ENCODE peak calls at places on chromosomes 13 and 19, in seven cellular contexts. One of them, this sample, is unnamed.

GRCh38 chr19:3976495-3977241 is 5.8 kb upstream of the DAPK3 start:
- DNase-seq in transverse colon: no peak
- DNase-seq in GM23338: peak
- DNase-seq in suprapubic skin: peak
- DNase-seq in spleen: no peak
- DNase-seq in K562: no peak
- DNase-seq in HepG2: no peak
- DNase-seq in this sample: no peak

GRCh38 chr19:10419200-10419645 is 1.1 kb upstream of the PDE4A start:
- DNase-seq in transverse colon: no peak
- DNase-seq in GM23338: no peak
- DNase-seq in suprapubic skin: no peak
- DNase-seq in spleen: no peak
- DNase-seq in K562: peak
- DNase-seq in HepG2: no peak
- DNase-seq in this sample: no peak

GRCh38 chr13:30429721-30430694 is 7.7 kb downstream of the UBE2L5 start:
- DNase-seq in transverse colon: no peak
- DNase-seq in GM23338: no peak
- DNase-seq in suprapubic skin: no peak
- DNase-seq in spleen: no peak
- DNase-seq in K562: no peak
- DNase-seq in HepG2: no peak
- DNase-seq in this sample: no peak

GRCh38 chr13:99749627-99750026 is 221.9 kb downstream of the ZIC5 start:
- DNase-seq in transverse colon: no peak
- DNase-seq in GM23338: peak
- DNase-seq in suprapubic skin: no peak
- DNase-seq in spleen: no peak
- DNase-seq in K562: no peak
- DNase-seq in HepG2: no peak
- DNase-seq in this sample: no peak

GRCh38 chr19:51034704-51035103 is at the start of gene KLK12:
- DNase-seq in transverse colon: no peak
- DNase-seq in GM23338: no peak
- DNase-seq in suprapubic skin: no peak
- DNase-seq in spleen: no peak
- DNase-seq in K562: no peak
- DNase-seq in HepG2: no peak
- DNase-seq in this sample: no peak

GRCh38 chr19:50795665-50796073 is 5.5 kb downstream of the ACP4 start:
- DNase-seq in transverse colon: no peak
- DNase-seq in GM23338: no peak
- DNase-seq in suprapubic skin: no peak
- DNase-seq in spleen: no peak
- DNase-seq in K562: no peak
- DNase-seq in HepG2: no peak
- DNase-seq in this sample: no peak

GRCh38 chr13:109779074-109779473 is 7.3 kb downstream of the IRS2 start:
- DNase-seq in transverse colon: no peak
- DNase-seq in GM23338: no peak
- DNase-seq in suprapubic skin: no peak
- DNase-seq in spleen: no peak
- DNase-seq in K562: no peak
- DNase-seq in HepG2: no peak
- DNase-seq in this sample: no peak

GRCh38 chr13:39510296-39510695 is 92.7 kb downstream of the LHFPL6 start:
- DNase-seq in transverse colon: no peak
- DNase-seq in GM23338: no peak
- DNase-seq in suprapubic skin: no peak
- DNase-seq in spleen: no peak
- DNase-seq in K562: no peak
- DNase-seq in HepG2: no peak
- DNase-seq in this sample: no peak

GRCh38 chr13:113945857-113946408 is 27.9 kb downstream of the C13orf46 start:
- DNase-seq in transverse colon: no peak
- DNase-seq in GM23338: no peak
- DNase-seq in suprapubic skin: peak
- DNase-seq in spleen: peak
- DNase-seq in K562: no peak
- DNase-seq in HepG2: no peak
- DNase-seq in this sample: no peak

GRCh38 chr13:23681253-23681652 is 111.0 kb downstream of the TNFRSF19 start:
- DNase-seq in transverse colon: no peak
- DNase-seq in GM23338: no peak
- DNase-seq in suprapubic skin: no peak
- DNase-seq in spleen: no peak
- DNase-seq in K562: no peak
- DNase-seq in HepG2: no peak
- DNase-seq in this sample: no peak

GRCh38 chr13:23686948-23687347 is 116.7 kb downstream of the TNFRSF19 start:
- DNase-seq in transverse colon: no peak
- DNase-seq in GM23338: no peak
- DNase-seq in suprapubic skin: no peak
- DNase-seq in spleen: no peak
- DNase-seq in K562: no peak
- DNase-seq in HepG2: no peak
- DNase-seq in this sample: no peak

GRCh38 chr13:23687614-23688013 is 117.4 kb downstream of the TNFRSF19 start:
- DNase-seq in transverse colon: no peak
- DNase-seq in GM23338: no peak
- DNase-seq in suprapubic skin: no peak
- DNase-seq in spleen: no peak
- DNase-seq in K562: no peak
- DNase-seq in HepG2: no peak
- DNase-seq in this sample: no peak

GRCh38 chr13:23683084-23683483 is 112.9 kb downstream of the TNFRSF19 start:
- DNase-seq in transverse colon: no peak
- DNase-seq in GM23338: no peak
- DNase-seq in suprapubic skin: no peak
- DNase-seq in spleen: no peak
- DNase-seq in K562: no peak
- DNase-seq in HepG2: no peak
- DNase-seq in this sample: no peak

DNA sequence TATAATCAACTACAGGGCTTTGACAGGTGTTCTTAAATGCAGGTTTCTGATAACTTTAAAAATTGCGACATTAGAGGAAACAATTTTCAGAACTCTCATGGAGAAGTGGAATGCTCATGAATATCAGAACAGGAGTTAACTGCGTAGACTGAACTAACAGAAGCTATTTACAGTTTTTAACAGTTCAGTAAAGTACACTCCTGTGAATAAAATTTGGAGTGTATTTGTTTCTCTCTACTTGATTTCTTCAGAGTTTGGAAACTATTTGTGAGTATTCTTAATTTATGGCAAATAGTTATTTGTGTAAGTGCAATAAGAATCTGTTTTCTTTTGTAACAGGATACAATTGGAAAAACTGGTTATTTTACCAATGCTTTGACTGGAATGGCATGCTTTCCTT is 114.4 kb downstream of the TNFRSF19 start:
- DNase-seq in transverse colon: no peak
- DNase-seq in GM23338: no peak
- DNase-seq in suprapubic skin: no peak
- DNase-seq in spleen: no peak
- DNase-seq in K562: no peak
- DNase-seq in HepG2: no peak
- DNase-seq in this sample: no peak
- TF ChIP-seq CTCF in transverse colon: no peak
- TF ChIP-seq CTCF in GM23338: no peak
- TF ChIP-seq CTCF in suprapubic skin: no peak
- TF ChIP-seq CTCF in spleen: no peak
- TF ChIP-seq CTCF in K562: no peak
- TF ChIP-seq CTCF in HepG2: no peak
- TF ChIP-seq CTCF in this sample: no peak

DNA sequence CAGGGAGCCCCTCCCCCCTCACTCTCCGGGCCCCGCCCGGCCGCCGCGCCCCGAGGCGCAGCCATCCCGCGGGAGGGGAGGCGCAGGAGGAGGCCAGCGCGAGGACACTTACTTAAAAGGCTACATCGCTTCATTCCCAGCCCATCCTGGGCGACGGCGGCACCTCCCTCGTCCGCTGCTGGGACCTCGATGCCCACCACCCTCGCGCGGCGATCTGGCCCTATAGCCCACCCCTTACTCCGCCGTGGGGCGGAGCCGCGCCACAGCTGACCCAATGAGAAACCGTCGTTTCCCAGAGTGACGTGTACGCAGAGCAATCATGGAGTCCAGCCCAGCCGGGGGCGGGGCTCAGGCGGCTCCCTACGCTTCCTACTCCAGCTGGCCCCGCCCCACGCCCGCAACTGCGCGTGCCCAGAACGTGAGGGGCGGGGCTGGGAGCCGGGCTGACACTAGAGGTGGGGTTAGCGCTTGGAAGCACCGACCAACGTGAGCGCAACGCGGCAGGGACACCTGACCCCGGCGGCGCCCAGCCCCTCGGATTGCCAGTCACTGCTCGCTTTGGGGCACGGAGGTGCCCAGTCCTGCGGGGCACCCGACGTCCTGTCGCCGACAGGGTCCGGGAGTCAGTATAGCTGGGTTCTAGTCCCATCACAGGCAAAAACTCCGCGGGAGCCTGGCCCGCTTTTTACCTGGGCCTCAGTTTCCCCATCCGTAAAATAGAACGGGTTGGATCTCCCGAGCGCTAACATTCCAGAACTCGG is at the start of gene ANKRD27:
- DNase-seq in transverse colon: peak
- DNase-seq in GM23338: peak
- DNase-seq in suprapubic skin: peak
- DNase-seq in spleen: peak
- DNase-seq in K562: peak
- DNase-seq in HepG2: peak
- DNase-seq in this sample: peak
- TF ChIP-seq POLR2AphosphoS5 in transverse colon: peak
- TF ChIP-seq POLR2AphosphoS5 in GM23338: peak
- TF ChIP-seq POLR2AphosphoS5 in suprapubic skin: no peak
- TF ChIP-seq POLR2AphosphoS5 in spleen: peak
- TF ChIP-seq POLR2AphosphoS5 in K562: no peak
- TF ChIP-seq POLR2AphosphoS5 in HepG2: peak
- TF ChIP-seq POLR2AphosphoS5 in this sample: peak

DNA sequence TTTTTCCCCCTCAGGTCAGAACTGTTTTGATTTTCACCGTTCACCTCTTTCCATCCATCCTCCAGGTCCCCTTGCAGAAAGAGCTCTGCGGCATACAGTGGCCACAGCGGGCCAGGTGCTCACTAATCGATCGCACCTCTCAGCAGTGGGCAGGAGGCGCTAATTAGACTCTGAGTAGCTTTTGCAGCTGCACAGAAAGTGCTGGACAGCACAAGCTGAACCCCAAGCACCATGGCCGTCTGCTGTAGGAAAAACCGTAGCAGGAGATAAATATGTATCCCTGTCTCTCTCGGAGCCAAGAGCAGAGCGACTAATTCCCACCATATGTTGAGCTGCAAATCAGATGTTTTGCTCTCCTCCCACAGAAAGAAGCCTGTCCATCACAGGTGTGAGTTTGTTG is 54.4 kb downstream of the PEX11G start:
- DNase-seq in transverse colon: no peak
- DNase-seq in GM23338: no peak
- DNase-seq in suprapubic skin: no peak
- DNase-seq in spleen: no peak
- DNase-seq in K562: no peak
- DNase-seq in HepG2: no peak
- DNase-seq in this sample: no peak
- TF ChIP-seq CTCF in transverse colon: no peak
- TF ChIP-seq CTCF in GM23338: no peak
- TF ChIP-seq CTCF in suprapubic skin: no peak
- TF ChIP-seq CTCF in spleen: no peak
- TF ChIP-seq CTCF in K562: no peak
- TF ChIP-seq CTCF in HepG2: no peak
- TF ChIP-seq CTCF in this sample: no peak

GRCh38 chr19:28929026-28929425 is 283.9 kb downstream of the UQCRFS1 start:
- DNase-seq in transverse colon: no peak
- DNase-seq in GM23338: no peak
- DNase-seq in suprapubic skin: no peak
- DNase-seq in spleen: no peak
- DNase-seq in K562: no peak
- DNase-seq in HepG2: no peak
- DNase-seq in this sample: no peak
- TF ChIP-seq POLR2AphosphoS5 in transverse colon: no peak
- TF ChIP-seq POLR2AphosphoS5 in GM23338: no peak
- TF ChIP-seq POLR2AphosphoS5 in suprapubic skin: no peak
- TF ChIP-seq POLR2AphosphoS5 in spleen: no peak
- TF ChIP-seq POLR2AphosphoS5 in K562: no peak
- TF ChIP-seq POLR2AphosphoS5 in HepG2: no peak
- TF ChIP-seq POLR2AphosphoS5 in this sample: no peak

GRCh38 chr19:796692-797527 is at the start of gene PTBP1:
- DNase-seq in transverse colon: peak
- DNase-seq in GM23338: peak
- DNase-seq in suprapubic skin: peak
- DNase-seq in spleen: peak
- DNase-seq in K562: peak
- DNase-seq in HepG2: peak
- DNase-seq in this sample: peak
- TF ChIP-seq CTCF in transverse colon: no peak
- TF ChIP-seq CTCF in GM23338: no peak
- TF ChIP-seq CTCF in suprapubic skin: no peak
- TF ChIP-seq CTCF in spleen: peak
- TF ChIP-seq CTCF in K562: no peak
- TF ChIP-seq CTCF in HepG2: no peak
- TF ChIP-seq CTCF in this sample: no peak

DNA sequence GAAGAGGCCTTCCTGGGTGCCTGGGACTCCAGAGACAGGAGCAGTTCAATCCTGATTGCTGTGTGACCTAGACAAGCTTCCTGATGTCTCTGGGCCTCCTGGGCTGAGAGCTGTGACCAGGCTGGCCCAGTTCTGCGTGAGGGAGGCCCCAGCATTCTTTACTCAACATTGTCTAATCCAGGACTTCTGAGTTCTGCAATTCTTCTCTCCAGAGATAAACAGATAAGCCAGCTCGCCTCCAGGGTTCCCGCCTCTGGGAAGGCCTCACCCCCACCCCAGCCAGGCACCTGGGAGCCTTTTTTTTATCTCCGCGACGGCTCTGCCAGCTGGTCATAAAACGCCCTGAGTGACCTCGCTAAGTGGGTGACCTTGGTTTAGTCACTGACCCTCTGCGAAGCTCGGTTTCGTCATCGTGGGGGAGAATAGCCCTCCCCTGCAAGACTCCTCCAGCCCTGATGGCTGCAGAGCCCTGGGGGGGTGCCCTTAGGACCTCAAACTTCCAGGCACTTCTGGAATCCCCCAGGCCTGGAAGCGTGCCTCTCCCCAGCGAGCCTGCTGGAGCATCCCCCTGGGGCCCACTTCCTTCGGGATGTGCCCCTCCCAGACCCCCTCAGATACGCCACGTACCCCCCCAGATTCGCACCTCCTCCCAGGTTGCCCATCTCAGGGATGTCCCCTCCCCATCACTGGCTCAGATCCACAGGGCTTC is 1.9 kb downstream of the SULT2B1 start:
- DNase-seq in transverse colon: peak
- DNase-seq in GM23338: peak
- DNase-seq in suprapubic skin: no peak
- DNase-seq in spleen: no peak
- DNase-seq in K562: peak
- DNase-seq in HepG2: peak
- DNase-seq in this sample: no peak
- TF ChIP-seq POLR2AphosphoS5 in transverse colon: no peak
- TF ChIP-seq POLR2AphosphoS5 in GM23338: no peak
- TF ChIP-seq POLR2AphosphoS5 in suprapubic skin: no peak
- TF ChIP-seq POLR2AphosphoS5 in spleen: no peak
- TF ChIP-seq POLR2AphosphoS5 in K562: peak
- TF ChIP-seq POLR2AphosphoS5 in HepG2: no peak
- TF ChIP-seq POLR2AphosphoS5 in this sample: no peak

This sample was measured in breast epithelium.